ENCODE peak calls at places on chromosome 6, in seven cellular contexts. X is AG04450; G is NCI-H748 treated with DMSO at 0.1 percent for 48 hours; J is KBM-7; M is stimulated activated effector memory CD8-positive, alpha-beta T cell treated with anti-CD3 and anti-CD28 coated beads, Interleukin-12 subunit alpha, Interleukin-12 subunit beta, amount 100 ng/mL, for 72 hours; P is T-cell; L is ecto neural progenitor cell. Z is an unnamed sample.

GRCh38 chr6:19824058-19824807 is 12.9 kb upstream of the ID4 start:
- DNase-seq in P (no peak), G (no peak), J (no peak), M (no peak), L (no peak), X (no peak), Z (peak; percentile 72)

GRCh38 chr6:912871-913663 is 220.1 kb upstream of the EXOC2 start:
- DNase-seq in M (peak; percentile 13), X (peak; percentile 8), G (no peak), P (no peak), J (no peak), L (peak; percentile 58), Z (no peak)

GRCh38 chr6:110355031-110355430 is 3.1 kb downstream of the METTL24 start:
- DNase-seq in L (no peak), X (no peak), P (no peak), G (no peak), J (no peak), M (no peak), Z (no peak)

GRCh38 chr6:1611572-1612385 is 2.1 kb downstream of the FOXC1 start:
- DNase-seq in L (peak; percentile 83), P (no peak), G (peak; percentile 41), X (no peak), M (peak; percentile 55), J (peak; percentile 57), Z (no peak)

GRCh38 chr6:113564401-113565161 is 292.6 kb upstream of the MARCKS start:
- DNase-seq in X (peak; percentile 79), M (no peak), L (peak; percentile 73), P (no peak), J (no peak), G (peak; percentile 83), Z (peak; percentile 70)

GRCh38 chr6:158564243-158565121 is 4.6 kb downstream of the TMEM181 start:
- DNase-seq in M (peak; percentile 75), L (no peak), X (no peak), P (peak; percentile 32), J (no peak), G (no peak), Z (no peak)

GRCh38 chr6:34791164-34791841 is 580 bp upstream of the BLTP3A start:
- DNase-seq in M (no peak), X (no peak), J (no peak), G (peak; percentile 65), L (peak; percentile 63), P (peak; percentile 1), Z (peak; percentile 30)

GRCh38 chr6:136103763-136104311 is 146.3 kb downstream of the MTFR2 start:
- DNase-seq in X (no peak), G (no peak), M (no peak), P (no peak), J (no peak), L (peak; percentile 54), Z (peak; percentile 61)

GRCh38 chr6:219641-220198 is 72.6 kb upstream of the DUSP22 start:
- DNase-seq in P (no peak), G (no peak), L (no peak), M (no peak), X (no peak), J (peak; percentile 86), Z (no peak)

GRCh38 chr6:16676978-16677377 is 84.3 kb downstream of the ATXN1 start:
- DNase-seq in M (no peak), J (no peak), L (no peak), X (no peak), P (no peak), G (no peak), Z (no peak)

GRCh38 chr6:142783499-142783898 is 161.5 kb downstream of the HIVEP2 start:
- DNase-seq in L (no peak), M (no peak), G (no peak), P (no peak), X (no peak), J (no peak), Z (no peak)

Z was measured in uterus.